ENCODE peak calls at places on chromosomes 3 and 15, in five cellular contexts. M, C, A, S and E are unnamed samples. For H3K79me2, the result is how much of the 10 kb centered on the place peaks cover.

GRCh38 chr15:74901612-74902063 is 5.0 kb downstream of the FAM219B start:
- DNase-seq in M (no peak), C (peak), A (peak), S (peak), E (peak)

GRCh38 chr15:72184165-72184811 is 13.3 kb downstream of the GRAMD2A start:
- DNase-seq in M (no peak), C (no peak), A (peak), S (peak), E (peak)

GRCh38 chr3:186785517-186786018 is 2.2 kb downstream of the EIF4A2 start:
- DNase-seq in A (peak), C (no peak), M (no peak), S (no peak), E (no peak)

GRCh38 chr3:48695113-48695753 is 9.5 kb upstream of the NCKIPSD start:
- DNase-seq in S (peak), A (peak), M (peak), C (no peak), E (no peak)

GRCh38 chr3:88219138-88219792 is 69.5 kb downstream of the C3orf38 start:
- DNase-seq in C (peak), A (peak), M (peak), S (peak), E (peak)

GRCh38 chr15:80105193-80105984 is 45.9 kb downstream of the ZFAND6 start:
- DNase-seq in M (peak), C (no peak), A (peak), S (no peak), E (no peak)

GRCh38 chr15:74134387-74135027 is 4.1 kb downstream of the ISLR2 start:
- DNase-seq in A (peak), C (no peak), S (peak), M (no peak), E (no peak)

GRCh38 chr3:190444036-190444435 is 5.7 kb downstream of the TMEM207 start:
- DNase-seq in S (no peak), A (no peak), M (no peak), C (no peak), E (no peak)

GRCh38 chr3:188067932-188068331 is 86.0 kb upstream of the LPP start:
- DNase-seq in S (no peak), A (peak), C (no peak), M (peak), E (peak)

GRCh38 chr15:80804970-80805495 is 25.9 kb downstream of the CEMIP start:
- DNase-seq in A (no peak), M (no peak), S (peak), C (no peak), E (peak)

GRCh38 chr3:2153047-2153446 is 54.4 kb downstream of the CNTN4 start:
- DNase-seq in M (no peak), A (no peak), S (no peak), C (no peak), E (no peak)

GRCh38 chr3:72003936-72004335 is 219.0 kb upstream of the PROK2 start:
- DNase-seq in M (no peak), A (no peak), C (no peak), S (peak), E (no peak)

GRCh38 chr3:152413244-152413643 is 144.5 kb downstream of the MBNL1 start:
- DNase-seq in A (peak), M (no peak), S (no peak), C (no peak), E (no peak)

GRCh38 chr15:30992465-30992864 is 1.0 kb upstream of the MTMR10 start:
- DNase-seq in C (peak), M (no peak), A (peak), S (no peak), E (no peak)

GRCh38 chr15:25242957-25243799 is 195.6 kb downstream of the UBE3A start:
- DNase-seq in M (no peak), C (no peak), A (no peak), S (no peak), E (no peak)

GRCh38 chr3:42979044-42979962 is at the start of gene GASK1A:
- DNase-seq in A (peak), M (peak), C (no peak), S (peak), E (no peak)

GRCh38 chr3:14234197-14235002 is 55.8 kb downstream of the LSM3 start:
- DNase-seq in A (peak), C (no peak), M (peak), S (no peak), E (peak)

GRCh38 chr15:44775923-44776322 is 39.6 kb downstream of the TRIM69 start:
- DNase-seq in C (peak), M (peak), S (no peak), A (peak), E (no peak)

GRCh38 chr3:45640091-45640507 is 45.5 kb downstream of the LIMD1 start:
- DNase-seq in C (no peak), M (no peak), A (no peak), S (no peak), E (no peak)

GRCh38 chr3:45640724-45641361 is 46.3 kb downstream of the LIMD1 start:
- DNase-seq in C (no peak), S (no peak), A (no peak), M (no peak), E (peak)

GRCh38 chr3:45635475-45636256 is 41.1 kb downstream of the LIMD1 start:
- DNase-seq in S (peak), C (no peak), M (peak), A (peak), E (peak)

GRCh38 chr3:45639044-45639392 is 44.5 kb downstream of the LIMD1 start:
- DNase-seq in A (no peak), S (no peak), C (no peak), M (no peak), E (no peak)

GRCh38 chr3:45638299-45639043 is 43.9 kb downstream of the LIMD1 start:
- DNase-seq in A (no peak), S (no peak), C (no peak), M (no peak), E (no peak)
- H2AFZ ChIP-seq in A (no peak), S (no peak), C (no peak), M (no peak), E (no peak)

GRCh38 chr3:17546500-17546899 is 195.9 kb downstream of the TBC1D5 start:
- DNase-seq in C (no peak), A (no peak), M (no peak), S (no peak), E (no peak)
- H3K79me2 ChIP-seq in C (under half), A (under half), M (under half), S (under half), E (under half)

GRCh38 chr3:177427096-177427495 is 229.8 kb upstream of the TBL1XR1 start:
- DNase-seq in A (no peak), C (peak), M (no peak), S (no peak), E (no peak)
- H2AFZ ChIP-seq in A (no peak), C (peak), M (no peak), S (no peak), E (no peak)

GRCh38 chr3:159824341-159824740 is 164.3 kb upstream of the IL12A start:
- DNase-seq in C (no peak), A (peak), S (no peak), M (peak), E (peak)
- H3K79me2 ChIP-seq in C (under half), A (half or more), S (under half), M (half or more), E (under half)